ENCODE peak calls at places on chromosomes 11 and 22, in five cellular contexts. A is EL; X is hippocampal formation; L is GM20000; H is stimulated activated naive CD4-positive, alpha-beta T cell. T is an unnamed sample.

GRCh38 chr11:109729761-109730160 is 307.8 kb downstream of the C11orf87 start:
- DNase-seq in L (no peak), X (no peak), A (no peak), H (no peak), T (no peak)

GRCh38 chr11:131206671-131207070 is 163.7 kb upstream of the NTM start:
- DNase-seq in L (no peak), X (no peak), A (no peak), H (no peak), T (no peak)

GRCh38 chr22:19194751-19195536 is 16.4 kb upstream of the SLC25A1 start:
- DNase-seq in H (no peak), L (no peak), X (no peak), A (no peak), T (no peak)

GRCh38 chr11:2781413-2782274 is 81.8 kb upstream of the KCNQ1OT1 start:
- DNase-seq in H (no peak), A (no peak), L (no peak), X (no peak), T (no peak)

GRCh38 chr11:16806791-16807190 is 68.3 kb downstream of the C11orf58 start:
- DNase-seq in L (no peak), X (no peak), A (no peak), H (no peak), T (no peak)

GRCh38 chr11:61372659-61373058 is 10.5 kb downstream of the TMEM138 start:
- DNase-seq in A (no peak), L (no peak), H (no peak), X (no peak), T (no peak)

GRCh38 chr11:13680501-13681264 is 12.2 kb downstream of the FAR1 start:
- DNase-seq in H (no peak), X (no peak), A (no peak), L (no peak), T (no peak)

GRCh38 chr11:117226388-117227385 is 5.2 kb downstream of the PCSK7 start:
- DNase-seq in H (peak), A (peak), X (peak), L (peak), T (peak)

GRCh38 chr11:73528420-73528819 is 69.5 kb downstream of the FAM168A start:
- DNase-seq in A (no peak), L (no peak), H (no peak), X (no peak), T (no peak)

GRCh38 chr11:33670250-33671011 is 30.2 kb downstream of the C11orf91 start:
- DNase-seq in H (no peak), A (peak), X (no peak), L (no peak), T (no peak)

GRCh38 chr11:65786786-65787636 is at the start of gene OVOL1:
- DNase-seq in H (no peak), A (no peak), L (peak), X (no peak), T (no peak)

GRCh38 chr11:130006929-130007328 is 4.3 kb upstream of the PRDM10 start:
- DNase-seq in X (no peak), L (no peak), H (no peak), A (no peak), T (no peak)

GRCh38 chr11:2806351-2807058 is 79.1 kb downstream of the CDKN1C start:
- DNase-seq in X (no peak), H (no peak), A (no peak), L (no peak), T (no peak)

GRCh38 chr22:19449422-19449767 is 1.9 kb upstream of the C22orf39 start:
- DNase-seq in A (no peak), L (no peak), X (no peak), H (no peak), T (no peak)

GRCh38 chr11:40032331-40032730 is 1427.1 kb downstream of the LRRC4C start:
- DNase-seq in X (no peak), A (no peak), L (no peak), H (no peak), T (no peak)

GRCh38 chr11:107385361-107385982 is 72.2 kb downstream of the CWF19L2 start:
- DNase-seq in A (peak), X (no peak), H (no peak), L (no peak), T (no peak)

GRCh38 chr22:50194037-50194809 is 6.6 kb upstream of the SELENOO start:
- DNase-seq in H (no peak), X (no peak), L (no peak), A (no peak), T (no peak)

GRCh38 chr11:65558002-65558784 is at the start of gene LTBP3:
- DNase-seq in X (peak), H (peak), L (peak), A (peak), T (peak)

GRCh38 chr11:132604446-132604845 is 927.9 kb downstream of the OPCML start:
- DNase-seq in H (no peak), L (no peak), A (peak), X (no peak), T (no peak)

GRCh38 chr11:30406978-30407762 is 84.3 kb downstream of the ARL14EP start:
- DNase-seq in H (no peak), X (no peak), A (no peak), L (no peak), T (no peak)

GRCh38 chr22:44179989-44180705 is 578 bp upstream of the PARVG start:
- DNase-seq in H (no peak), A (no peak), L (no peak), X (no peak), T (no peak)

GRCh38 chr11:108221981-108222685 is at the start of gene NPAT:
- DNase-seq in L (no peak), H (no peak), X (no peak), A (no peak), T (no peak)

GRCh38 chr11:83194284-83195175 is 1.0 kb downstream of the ANKRD42 start:
- DNase-seq in L (peak), X (no peak), A (peak), H (peak), T (peak)

T was measured in globus pallidus.